ENCODE peak calls at places on chromosome 6, in six cellular contexts. I is stimulated activated CD4-positive, alpha-beta T cell treated with anti-CD3 and anti-CD28 coated beads, Interleukin-2, amount 100 ng/mL, for 24 hours; S is activated gamma-delta T cell treated with anti-CD3 and anti-CD28 coated beads, Interleukin-2, amount 50 U/mL, for 16 hours; F is AML-193; D is MG63; Z is stimulated activated CD8-positive, alpha-beta memory T cell treated with anti-CD3 and anti-CD28 coated beads, Interleukin-12 subunit alpha, Interleukin-12 subunit beta, amount 100 ng/mL, for 1 hour. X is an unnamed sample.

GRCh38 chr6:109308018-109308492 is 74.2 kb downstream of the CD164 start:
- DNase-seq in I (no peak), S (no peak), F (peak), D (peak), Z (peak), X (no peak)

GRCh38 chr6:13272131-13273046 is 55.9 kb downstream of the TBC1D7 start:
- DNase-seq in I (no peak), S (no peak), F (peak), D (no peak), Z (no peak), X (no peak)

GRCh38 chr6:77607004-77607403 is 45.8 kb upstream of the MEI4 start:
- DNase-seq in I (no peak), S (no peak), F (no peak), D (no peak), Z (no peak), X (no peak)

GRCh38 chr6:77403424-77403823 is 59.9 kb downstream of the HTR1B start:
- DNase-seq in I (no peak), S (no peak), F (no peak), D (no peak), Z (no peak), X (no peak)

GRCh38 chr6:44115866-44116265 is 11.4 kb downstream of the MRPL14 start:
- DNase-seq in I (no peak), S (no peak), F (no peak), D (peak), Z (no peak), X (no peak)

GRCh38 chr6:144284753-144285547 is at the start of gene UTRN:
- DNase-seq in I (peak), S (peak), F (peak), D (peak), Z (no peak), X (peak)

GRCh38 chr6:111576302-111576701 is 29.4 kb downstream of the TRAF3IP2 start:
- DNase-seq in I (no peak), S (no peak), F (no peak), D (no peak), Z (no peak), X (no peak)

GRCh38 chr6:40672118-40672517 is 85.0 kb upstream of the LRFN2 start:
- DNase-seq in I (no peak), S (no peak), F (no peak), D (no peak), Z (no peak), X (no peak)

GRCh38 chr6:83873869-83874268 is 14.4 kb downstream of the CYB5R4 start:
- DNase-seq in I (no peak), S (no peak), F (peak), D (no peak), Z (no peak), X (no peak)

GRCh38 chr6:136873733-136874132 is 48.4 kb upstream of the SLC35D3 start:
- DNase-seq in I (no peak), S (no peak), F (no peak), D (no peak), Z (no peak), X (peak)

GRCh38 chr6:136465766-136466303 is 84.4 kb downstream of the MAP7 start:
- DNase-seq in I (no peak), S (no peak), F (no peak), D (no peak), Z (no peak), X (no peak)

GRCh38 chr6:138692058-138692977 is 81.3 kb upstream of the CCDC28A start:
- DNase-seq in I (peak), S (peak), F (peak), D (peak), Z (no peak), X (no peak)

GRCh38 chr6:48835421-48835958 is 627.6 kb downstream of the MMUT start:
- DNase-seq in I (no peak), S (no peak), F (no peak), D (no peak), Z (no peak), X (no peak)

GRCh38 chr6:169319561-169319960 is 65.9 kb upstream of the THBS2 start:
- DNase-seq in I (no peak), S (no peak), F (no peak), D (no peak), Z (no peak), X (no peak)

GRCh38 chr6:161033667-161034066 is 42.1 kb downstream of the MAP3K4 start:
- DNase-seq in I (no peak), S (no peak), F (no peak), D (no peak), Z (no peak), X (no peak)

GRCh38 chr6:143984670-143985069 is 23.4 kb downstream of the PLAGL1 start:
- DNase-seq in I (no peak), S (no peak), F (no peak), D (no peak), Z (no peak), X (no peak)

GRCh38 chr6:32968093-32968769 is at the start of gene BRD2:
- DNase-seq in I (peak), S (peak), F (peak), D (peak), Z (peak), X (peak)

GRCh38 chr6:16286151-16286522 is 47.8 kb downstream of the GMPR start:
- DNase-seq in I (peak), S (no peak), F (no peak), D (peak), Z (no peak), X (no peak)

GRCh38 chr6:3751730-3752537 is 421 bp upstream of the PXDC1 start:
- DNase-seq in I (peak), S (peak), F (no peak), D (peak), Z (peak), X (peak)

GRCh38 chr6:31702421-31702818 is 704 bp downstream of the ABHD16A start:
- DNase-seq in I (no peak), S (no peak), F (no peak), D (peak), Z (no peak), X (no peak)

GRCh38 chr6:138159246-138159645 is 2.5 kb upstream of the ARFGEF3 start:
- DNase-seq in I (no peak), S (no peak), F (no peak), D (no peak), Z (no peak), X (no peak)

GRCh38 chr6:151452750-151453427 is 963 bp upstream of the RMND1 start:
- DNase-seq in I (no peak), S (no peak), F (peak), D (peak), Z (no peak), X (no peak)

GRCh38 chr6:168158280-168158979 is 79.4 kb upstream of the FRMD1 start:
- DNase-seq in I (no peak), S (no peak), F (no peak), D (peak), Z (no peak), X (no peak)

X was measured in CMK.